ENCODE peak calls at places on chromosomes 12 and 14, in nine cellular contexts. O is choroid plexus epithelial cell, G is fibroblast of pulmonary artery, T is H1, Q is mucosa of descending colon, F is body of pancreas, K is psoas muscle, L is GM12864, C is hepatocyte. X is an unnamed sample.

GRCh38 chr12:131928765-131929529 is at the start of gene PUS1:
- DNase-seq in O (peak; percentile 95), G (peak; percentile 95), T (peak; percentile 93), Q (peak; percentile 96), F (peak; percentile 96), K (peak; percentile 98), L (peak; percentile 81), C (peak; percentile 96), X (peak; percentile 92)

GRCh38 chr14:62662811-62663477 is 382.3 kb downstream of the KCNH5 start:
- DNase-seq in O (no peak), G (peak; percentile 13), T (no peak), Q (no peak), F (no peak), K (no peak), L (no peak), C (peak; percentile 48), X (no peak)

GRCh38 chr12:84910549-84911241 is 1.9 kb downstream of the SLC6A15 start:
- DNase-seq in O (peak; percentile 72), G (peak; percentile 54), T (no peak), Q (no peak), F (no peak), K (no peak), L (no peak), C (peak; percentile 8), X (peak; percentile 56)

GRCh38 chr12:68113644-68114043 is 45.9 kb downstream of the IFNG start:
- DNase-seq in O (no peak), G (no peak), T (peak; percentile 77), Q (no peak), F (no peak), K (no peak), L (no peak), C (no peak), X (no peak)

GRCh38 chr14:55430024-55430690 is 10.3 kb downstream of the TBPL2 start:
- DNase-seq in O (peak; percentile 92), G (peak; percentile 85), T (no peak), Q (no peak), F (peak; percentile 47), K (no peak), L (peak; percentile 53), C (peak; percentile 87), X (peak; percentile 87)

GRCh38 chr14:75303415-75303814 is 24.8 kb downstream of the FOS start:
- DNase-seq in O (peak; percentile 86), G (peak; percentile 87), T (peak; percentile 65), Q (no peak), F (peak; percentile 80), K (peak; percentile 76), L (peak; percentile 33), C (peak; percentile 90), X (peak; percentile 83)

GRCh38 chr14:68807148-68807600 is 14.3 kb upstream of the ZFP36L1 start:
- DNase-seq in O (peak; percentile 88), G (peak; percentile 92), T (peak; percentile 40), Q (peak; percentile 64), F (peak; percentile 86), K (peak; percentile 68), L (no peak), C (peak; percentile 60), X (peak; percentile 82)

GRCh38 chr12:122729583-122730214 is 945 bp downstream of the HCAR1 start:
- DNase-seq in O (no peak), G (no peak), T (no peak), Q (no peak), F (no peak), K (no peak), L (no peak), C (no peak), X (no peak)

GRCh38 chr14:69320581-69321365 is 60.8 kb downstream of the GALNT16 start:
- DNase-seq in O (no peak), G (no peak), T (peak; percentile 38), Q (no peak), F (peak; percentile 6), K (no peak), L (no peak), C (no peak), X (no peak)

DNA sequence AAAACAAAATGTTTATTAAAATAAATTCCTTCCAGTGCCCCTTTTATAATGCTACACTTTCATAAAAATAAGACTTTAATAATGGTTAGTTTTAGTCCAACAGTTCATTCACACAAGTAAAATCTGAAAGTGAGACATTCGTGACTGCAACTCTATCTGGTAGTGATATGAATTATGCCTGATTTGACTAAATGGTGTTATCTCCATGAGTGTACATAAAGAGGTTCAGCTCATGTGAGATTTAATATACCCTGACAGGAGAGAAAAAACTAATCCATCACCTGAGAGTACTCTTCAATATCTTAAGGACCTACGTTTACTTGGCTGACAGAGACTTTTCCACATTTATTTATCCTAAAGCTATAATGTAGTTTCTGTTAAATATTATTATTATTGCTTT is 34.0 kb downstream of the ERO1A start:
- DNase-seq in O (no peak), G (no peak), T (no peak), Q (no peak), F (no peak), K (no peak), L (no peak), C (no peak), X (no peak)
- H3K4me3 ChIP-seq in O (no peak overlapping the region), G (no peak overlapping the region), T (no peak overlapping the region), Q (no peak overlapping the region), F (no peak overlapping the region), K (no peak overlapping the region), L (no peak overlapping the region), C (no peak overlapping the region), X (no peak overlapping the region)

DNA sequence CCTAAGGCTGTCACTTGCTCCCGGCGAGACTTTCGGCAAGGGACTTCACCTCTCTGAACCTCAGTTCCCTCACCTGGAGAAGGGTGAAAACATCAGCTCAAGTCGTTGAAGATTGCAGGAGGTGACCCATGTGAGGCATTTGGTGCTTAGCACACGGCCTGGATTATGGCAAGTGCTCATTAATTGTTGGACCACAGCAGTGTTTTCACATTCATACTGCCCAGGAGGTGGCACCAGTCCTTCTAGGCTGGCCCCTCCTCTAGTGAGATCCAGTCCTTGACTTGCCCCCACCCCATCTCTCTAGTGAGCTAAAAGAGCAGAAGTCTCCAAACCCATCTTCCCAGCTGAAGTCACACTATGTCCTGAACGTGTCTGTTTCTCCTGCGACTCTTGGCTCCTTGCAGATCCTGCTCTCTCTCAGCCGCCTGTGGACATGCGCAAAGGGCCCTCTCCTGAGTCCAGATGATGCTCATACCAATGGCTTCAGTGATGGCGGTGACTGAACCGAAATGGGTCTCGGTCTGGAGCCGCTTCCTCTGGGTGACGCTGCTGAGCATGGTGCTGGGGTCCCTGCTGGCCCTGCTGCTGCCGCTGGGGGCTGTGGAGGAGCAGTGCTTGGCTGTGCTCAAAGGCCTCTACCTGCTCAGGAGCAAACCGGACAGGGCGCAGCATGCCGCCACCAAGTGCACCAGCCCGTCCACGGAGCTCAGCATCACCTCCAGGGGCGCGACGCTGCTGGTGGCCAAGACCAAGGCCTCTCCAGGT is 1.6 kb downstream of the FICD start:
- DNase-seq in O (peak; percentile 23), G (peak; percentile 8), T (no peak), Q (no peak), F (no peak), K (no peak), L (no peak), C (no peak), X (no peak)
- TF ChIP-seq CTCF in O (peak; percentile 32), G (no peak), T (no peak), Q (no peak), F (no peak), K (no peak), L (no peak), C (no peak), X (no peak)

DNA sequence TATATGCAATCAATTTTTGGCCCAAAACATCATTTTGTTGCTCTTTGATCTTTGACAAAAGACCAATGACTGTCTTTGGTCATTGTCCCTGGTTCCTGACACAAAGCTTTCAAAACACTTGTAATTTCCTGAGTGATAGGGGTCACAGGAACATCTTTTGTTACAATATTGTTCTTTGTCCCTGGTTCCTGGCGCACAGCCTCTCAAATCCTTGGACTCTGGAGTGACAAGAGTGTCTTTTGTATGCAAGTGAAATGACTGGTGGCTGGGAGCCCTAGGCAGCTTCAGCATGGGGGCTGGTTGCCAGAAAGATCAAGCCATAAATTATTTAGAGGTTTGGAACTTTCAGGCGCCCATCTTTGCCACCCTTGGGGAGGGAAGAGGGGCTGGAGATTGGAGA is 53.9 kb downstream of the DNAH10 start:
- DNase-seq in O (no peak), G (no peak), T (no peak), Q (no peak), F (no peak), K (no peak), L (no peak), C (no peak), X (no peak)
- H3K4me3 ChIP-seq in O (no peak overlapping the region), G (no peak overlapping the region), T (no peak overlapping the region), Q (no peak overlapping the region), F (no peak overlapping the region), K (no peak overlapping the region), L (no peak overlapping the region), C (no peak overlapping the region), X (no peak overlapping the region)

GRCh38 chr12:58310368-58310767 is 369.0 kb downstream of the ATP23 start:
- DNase-seq in O (peak; percentile 92), G (peak; percentile 71), T (no peak), Q (no peak), F (no peak), K (no peak), L (no peak), C (peak; percentile 13), X (peak; percentile 61)
- TF ChIP-seq CTCF in O (peak; percentile 35), G (peak; percentile 18), T (no peak), Q (no peak), F (no peak), K (no peak), L (no peak), C (no peak), X (peak; percentile 11)

GRCh38 chr12:53105712-53106439 is 2.6 kb downstream of the SOAT2 start:
- DNase-seq in O (no peak), G (no peak), T (no peak), Q (no peak), F (no peak), K (no peak), L (no peak), C (no peak), X (no peak)

GRCh38 chr12:53102883-53103807 is at the start of gene SOAT2:
- DNase-seq in O (no peak), G (no peak), T (no peak), Q (no peak), F (no peak), K (no peak), L (peak; percentile 44), C (peak; percentile 75), X (no peak)

GRCh38 chr12:53101931-53102781 is 1.1 kb upstream of the SOAT2 start:
- DNase-seq in O (no peak), G (no peak), T (no peak), Q (no peak), F (no peak), K (no peak), L (no peak), C (peak; percentile 34), X (no peak)

GRCh38 chr12:53105256-53105655 is 2.0 kb downstream of the SOAT2 start:
- DNase-seq in O (no peak), G (no peak), T (no peak), Q (no peak), F (no peak), K (no peak), L (no peak), C (no peak), X (no peak)

GRCh38 chr12:53103860-53104305 is 597 bp downstream of the SOAT2 start:
- DNase-seq in O (no peak), G (no peak), T (no peak), Q (no peak), F (no peak), K (no peak), L (no peak), C (no peak), X (no peak)
- H3K4me3 ChIP-seq in O (no peak overlapping the region), G (no peak overlapping the region), T (no peak overlapping the region), Q (no peak overlapping the region), F (no peak overlapping the region), K (no peak overlapping the region), L (no peak overlapping the region), C (no peak overlapping the region), X (no peak overlapping the region)

GRCh38 chr12:50620050-50620974 is 115.5 kb downstream of the DIP2B start:
- DNase-seq in O (peak; percentile 92), G (peak; percentile 83), T (no peak), Q (no peak), F (no peak), K (no peak), L (no peak), C (peak; percentile 63), X (peak; percentile 90)
- TF ChIP-seq CTCF in O (peak; percentile 42), G (peak; percentile 18), T (no peak), Q (no peak), F (no peak), K (no peak), L (no peak), C (no peak), X (peak; percentile 18)